ENCODE peak calls at places on chromosomes 16 and 17, in five cellular contexts. One of them, this sample, is unnamed.

GRCh38 chr16:87060026-87060986 is 256.9 kb downstream of the C16orf95 start:
- DNase-seq in right cardiac atrium: peak; percentile 62
- DNase-seq in NCI-H446: no peak
- DNase-seq in AG10803: peak; percentile 50
- DNase-seq in mesendoderm: peak; percentile 48
- DNase-seq in this sample: no peak

GRCh38 chr17:20226814-20227482 is 217.8 kb downstream of the SPECC1 start:
- DNase-seq in right cardiac atrium: peak; percentile 95
- DNase-seq in NCI-H446: peak; percentile 52
- DNase-seq in AG10803: peak; percentile 84
- DNase-seq in mesendoderm: peak; percentile 88
- DNase-seq in this sample: peak; percentile 90

GRCh38 chr16:85129846-85130706 is 17.8 kb upstream of the CIBAR2 start:
- DNase-seq in right cardiac atrium: peak; percentile 83
- DNase-seq in NCI-H446: no peak
- DNase-seq in AG10803: peak; percentile 77
- DNase-seq in mesendoderm: no peak
- DNase-seq in this sample: no peak

GRCh38 chr17:55420776-55421178 is 858 bp downstream of the MMD start:
- DNase-seq in right cardiac atrium: peak; percentile 85
- DNase-seq in NCI-H446: no peak
- DNase-seq in AG10803: no peak
- DNase-seq in mesendoderm: peak; percentile 53
- DNase-seq in this sample: peak; percentile 75

GRCh38 chr16:83538707-83539106 is 269.1 kb upstream of the HSBP1 start:
- DNase-seq in right cardiac atrium: no peak
- DNase-seq in NCI-H446: no peak
- DNase-seq in AG10803: no peak
- DNase-seq in mesendoderm: no peak
- DNase-seq in this sample: no peak

GRCh38 chr17:81053043-81053970 is 18.4 kb downstream of the BAIAP2 start:
- DNase-seq in right cardiac atrium: no peak
- DNase-seq in NCI-H446: no peak
- DNase-seq in AG10803: no peak
- DNase-seq in mesendoderm: no peak
- DNase-seq in this sample: no peak

GRCh38 chr17:7903154-7904103 is 12.7 kb downstream of the RNF227 start:
- DNase-seq in right cardiac atrium: no peak
- DNase-seq in NCI-H446: no peak
- DNase-seq in AG10803: no peak
- DNase-seq in mesendoderm: peak; percentile 41
- DNase-seq in this sample: no peak

GRCh38 chr17:61223725-61224124 is 175.9 kb upstream of the TBX2 start:
- DNase-seq in right cardiac atrium: no peak
- DNase-seq in NCI-H446: no peak
- DNase-seq in AG10803: no peak
- DNase-seq in mesendoderm: no peak
- DNase-seq in this sample: no peak

GRCh38 chr17:38713456-38713855 is 8.4 kb downstream of the MLLT6 start:
- DNase-seq in right cardiac atrium: no peak
- DNase-seq in NCI-H446: no peak
- DNase-seq in AG10803: no peak
- DNase-seq in mesendoderm: no peak
- DNase-seq in this sample: no peak

GRCh38 chr17:76139801-76140660 is 1.0 kb downstream of the FOXJ1 start:
- DNase-seq in right cardiac atrium: peak; percentile 64
- DNase-seq in NCI-H446: no peak
- DNase-seq in AG10803: no peak
- DNase-seq in mesendoderm: peak; percentile 52
- DNase-seq in this sample: peak; percentile 46

GRCh38 chr16:50673496-50674275 is 7.4 kb downstream of the SNX20 start:
- DNase-seq in right cardiac atrium: peak; percentile 42
- DNase-seq in NCI-H446: no peak
- DNase-seq in AG10803: no peak
- DNase-seq in mesendoderm: no peak
- DNase-seq in this sample: no peak

GRCh38 chr16:35525979-35526590 is 2066.7 kb downstream of the TP53TG3F start:
- DNase-seq in right cardiac atrium: no peak
- DNase-seq in NCI-H446: no peak
- DNase-seq in AG10803: no peak
- DNase-seq in mesendoderm: no peak
- DNase-seq in this sample: no peak

GRCh38 chr17:29931253-29931932 is 1.4 kb upstream of the SSH2 start:
- DNase-seq in right cardiac atrium: peak; percentile 72
- DNase-seq in NCI-H446: peak; percentile 60
- DNase-seq in AG10803: peak; percentile 78
- DNase-seq in mesendoderm: peak; percentile 62
- DNase-seq in this sample: peak; percentile 60

GRCh38 chr17:50848691-50849090 is 13.3 kb downstream of the WFIKKN2 start:
- DNase-seq in right cardiac atrium: no peak
- DNase-seq in NCI-H446: no peak
- DNase-seq in AG10803: no peak
- DNase-seq in mesendoderm: no peak
- DNase-seq in this sample: no peak

GRCh38 chr17:76491271-76492184 is 9.7 kb downstream of the RHBDF2 start:
- DNase-seq in right cardiac atrium: no peak
- DNase-seq in NCI-H446: no peak
- DNase-seq in AG10803: no peak
- DNase-seq in mesendoderm: no peak
- DNase-seq in this sample: no peak

GRCh38 chr17:43176119-43176570 is 5.1 kb downstream of the NBR1 start:
- DNase-seq in right cardiac atrium: no peak
- DNase-seq in NCI-H446: no peak
- DNase-seq in AG10803: no peak
- DNase-seq in mesendoderm: no peak
- DNase-seq in this sample: no peak

GRCh38 chr16:56370836-56371235 is 54.5 kb downstream of the AMFR start:
- DNase-seq in right cardiac atrium: no peak
- DNase-seq in NCI-H446: no peak
- DNase-seq in AG10803: peak; percentile 6
- DNase-seq in mesendoderm: no peak
- DNase-seq in this sample: no peak

GRCh38 chr16:67726106-67727034 is 7.3 kb upstream of the GFOD2 start:
- DNase-seq in right cardiac atrium: no peak
- DNase-seq in NCI-H446: no peak
- DNase-seq in AG10803: no peak
- DNase-seq in mesendoderm: no peak
- DNase-seq in this sample: no peak

GRCh38 chr16:15949210-15950166 is at the start of gene ABCC1:
- DNase-seq in right cardiac atrium: peak; percentile 76
- DNase-seq in NCI-H446: no peak
- DNase-seq in AG10803: no peak
- DNase-seq in mesendoderm: peak; percentile 70
- DNase-seq in this sample: peak; percentile 73

GRCh38 chr17:34706029-34706428 is 126.6 kb downstream of the TMEM132E start:
- DNase-seq in right cardiac atrium: no peak
- DNase-seq in NCI-H446: no peak
- DNase-seq in AG10803: no peak
- DNase-seq in mesendoderm: peak; percentile 37
- DNase-seq in this sample: no peak

GRCh38 chr16:85333337-85333736 is 221.1 kb upstream of the CIBAR2 start:
- DNase-seq in right cardiac atrium: peak; percentile 34
- DNase-seq in NCI-H446: no peak
- DNase-seq in AG10803: no peak
- DNase-seq in mesendoderm: no peak
- DNase-seq in this sample: no peak

GRCh38 chr17:79078476-79079190 is 4.0 kb downstream of the ENGASE start:
- DNase-seq in right cardiac atrium: peak; percentile 35
- DNase-seq in NCI-H446: no peak
- DNase-seq in AG10803: no peak
- DNase-seq in mesendoderm: no peak
- DNase-seq in this sample: no peak

GRCh38 chr16:20844588-20844987 is 38.3 kb downstream of the REXO5 start:
- DNase-seq in right cardiac atrium: no peak
- DNase-seq in NCI-H446: no peak
- DNase-seq in AG10803: no peak
- DNase-seq in mesendoderm: no peak
- DNase-seq in this sample: no peak

GRCh38 chr16:88481851-88482250 is 28.8 kb downstream of the ZFPM1 start:
- DNase-seq in right cardiac atrium: no peak
- DNase-seq in NCI-H446: no peak
- DNase-seq in AG10803: no peak
- DNase-seq in mesendoderm: no peak
- DNase-seq in this sample: no peak

GRCh38 chr17:27532269-27533067 is 76.2 kb downstream of the KSR1 start:
- DNase-seq in right cardiac atrium: peak; percentile 65
- DNase-seq in NCI-H446: no peak
- DNase-seq in AG10803: peak; percentile 79
- DNase-seq in mesendoderm: peak; percentile 55
- DNase-seq in this sample: peak; percentile 52

GRCh38 chr17:82267575-82268379 is 5.7 kb downstream of the CSNK1D start:
- DNase-seq in right cardiac atrium: peak; percentile 97
- DNase-seq in NCI-H446: no peak
- DNase-seq in AG10803: peak; percentile 94
- DNase-seq in mesendoderm: no peak
- DNase-seq in this sample: peak; percentile 96

GRCh38 chr17:50095626-50096037 is 481 bp downstream of the PDK2 start:
- DNase-seq in right cardiac atrium: no peak
- DNase-seq in NCI-H446: no peak
- DNase-seq in AG10803: no peak
- DNase-seq in mesendoderm: no peak
- DNase-seq in this sample: no peak

GRCh38 chr17:57762375-57762916 is 17.3 kb upstream of the CCDC182 start:
- DNase-seq in right cardiac atrium: no peak
- DNase-seq in NCI-H446: no peak
- DNase-seq in AG10803: no peak
- DNase-seq in mesendoderm: no peak
- DNase-seq in this sample: no peak

GRCh38 chr16:9256196-9256595 is 164.8 kb downstream of the HAPSTR1 start:
- DNase-seq in right cardiac atrium: peak; percentile 54
- DNase-seq in NCI-H446: peak; percentile 2
- DNase-seq in AG10803: no peak
- DNase-seq in mesendoderm: peak; percentile 87
- DNase-seq in this sample: no peak

GRCh38 chr17:7712111-7712771 is 5.3 kb upstream of the DNAH2 start:
- DNase-seq in right cardiac atrium: no peak
- DNase-seq in NCI-H446: no peak
- DNase-seq in AG10803: no peak
- DNase-seq in mesendoderm: peak; percentile 36
- DNase-seq in this sample: no peak

GRCh38 chr16:79757968-79758367 is 157.4 kb upstream of the MAF start:
- DNase-seq in right cardiac atrium: no peak
- DNase-seq in NCI-H446: no peak
- DNase-seq in AG10803: no peak
- DNase-seq in mesendoderm: no peak
- DNase-seq in this sample: no peak

GRCh38 chr16:309476-309875 is 26.5 kb downstream of the PDIA2 start:
- DNase-seq in right cardiac atrium: peak; percentile 35
- DNase-seq in NCI-H446: no peak
- DNase-seq in AG10803: no peak
- DNase-seq in mesendoderm: peak; percentile 53
- DNase-seq in this sample: no peak

GRCh38 chr17:1019451-1019850 is 22.5 kb downstream of the TIMM22 start:
- DNase-seq in right cardiac atrium: peak; percentile 76
- DNase-seq in NCI-H446: no peak
- DNase-seq in AG10803: no peak
- DNase-seq in mesendoderm: no peak
- DNase-seq in this sample: peak; percentile 79

This sample was measured in left ventricle myocardium superior.